ENCODE peak calls at places on chromosomes 11 and 22, in eight cellular contexts. L is NAMALWA; H is head of caudate nucleus; T is cardiac fibroblast; F is GM23248; K is activated CD4-positive, alpha-beta T cell treated with anti-CD3 and anti-CD28 coated beads, Interleukin-2, amount 50 U/mL, for 48 hours; I is vagina; X is NT2/D1. P is an unnamed sample.

GRCh38 chr22:46619830-46620501 is at the start of gene GRAMD4:
- DNase-seq in L (no peak), H (peak), T (no peak), F (peak), K (no peak), I (no peak), X (no peak), P (peak)

GRCh38 chr11:86523738-86524602 is 148.4 kb downstream of the ME3 start:
- DNase-seq in L (no peak), H (no peak), T (peak), F (peak), K (no peak), I (no peak), X (no peak), P (peak)

GRCh38 chr11:2562897-2563215 is 118.0 kb downstream of the KCNQ1 start:
- DNase-seq in L (no peak), H (no peak), T (no peak), F (no peak), K (no peak), I (no peak), X (no peak), P (no peak)

GRCh38 chr11:16883179-16883578 is 131.0 kb downstream of the PLEKHA7 start:
- DNase-seq in L (no peak), H (no peak), T (no peak), F (no peak), K (no peak), I (no peak), X (no peak), P (peak)

GRCh38 chr11:34068098-34068497 is 16.6 kb downstream of the CAPRIN1 start:
- DNase-seq in L (no peak), H (no peak), T (peak), F (peak), K (no peak), I (no peak), X (no peak), P (no peak)

GRCh38 chr22:38655532-38656255 is 498 bp downstream of the FAM227A start:
- DNase-seq in L (peak), H (no peak), T (peak), F (peak), K (no peak), I (no peak), X (peak), P (no peak)

GRCh38 chr22:36197065-36197440 is 4.6 kb downstream of the APOL4 start:
- DNase-seq in L (peak), H (no peak), T (peak), F (peak), K (no peak), I (peak), X (peak), P (peak)

GRCh38 chr11:17813391-17814059 is 78.9 kb downstream of the KCNC1 start:
- DNase-seq in L (no peak), H (no peak), T (no peak), F (no peak), K (no peak), I (no peak), X (no peak), P (no peak)

GRCh38 chr22:19806213-19807160 is 45.9 kb downstream of the TBX1 start:
- DNase-seq in L (no peak), H (no peak), T (no peak), F (no peak), K (no peak), I (no peak), X (no peak), P (no peak)

GRCh38 chr11:67510023-67510345 is 2.0 kb upstream of the CDK2AP2 start:
- DNase-seq in L (no peak), H (no peak), T (no peak), F (no peak), K (no peak), I (no peak), X (no peak), P (no peak)

GRCh38 chr22:17945851-17946690 is 78.3 kb downstream of the MICAL3 start:
- DNase-seq in L (peak), H (no peak), T (no peak), F (no peak), K (no peak), I (no peak), X (no peak), P (peak)

GRCh38 chr22:35634015-35634414 is 14.2 kb upstream of the APOL6 start:
- DNase-seq in L (no peak), H (no peak), T (no peak), F (no peak), K (no peak), I (no peak), X (no peak), P (no peak)

GRCh38 chr11:74937696-74938475 is 11.0 kb downstream of the XRRA1 start:
- DNase-seq in L (no peak), H (no peak), T (peak), F (peak), K (no peak), I (no peak), X (no peak), P (no peak)

GRCh38 chr11:19895776-19896175 is 183.1 kb downstream of the NAV2 start:
- DNase-seq in L (no peak), H (no peak), T (no peak), F (no peak), K (no peak), I (peak), X (no peak), P (peak)

GRCh38 chr11:2892215-2893020 is 6.8 kb upstream of the CDKN1C start:
- DNase-seq in L (peak), H (peak), T (peak), F (peak), K (peak), I (no peak), X (no peak), P (peak)

GRCh38 chr11:57493507-57494503 is 21.7 kb downstream of the SLC43A1 start:
- DNase-seq in L (peak), H (no peak), T (peak), F (peak), K (peak), I (no peak), X (no peak), P (peak)

GRCh38 chr11:104997288-104997687 is 25.7 kb downstream of the CASP5 start:
- DNase-seq in L (no peak), H (no peak), T (peak), F (no peak), K (no peak), I (no peak), X (no peak), P (no peak)

GRCh38 chr11:120331301-120331966 is 4.8 kb upstream of the ARHGEF12 start:
- DNase-seq in L (no peak), H (no peak), T (peak), F (peak), K (no peak), I (no peak), X (no peak), P (no peak)

GRCh38 chr11:118074785-118075184 is 2.1 kb upstream of the TMPRSS4 start:
- DNase-seq in L (no peak), H (no peak), T (no peak), F (no peak), K (no peak), I (no peak), X (no peak), P (no peak)

GRCh38 chr11:62390727-62391126 is 28.1 kb upstream of the SCGB1A1 start:
- DNase-seq in L (no peak), H (no peak), T (peak), F (peak), K (no peak), I (no peak), X (no peak), P (no peak)

GRCh38 chr11:130031056-130031455 is 28.4 kb upstream of the PRDM10 start:
- DNase-seq in L (no peak), H (no peak), T (no peak), F (no peak), K (no peak), I (no peak), X (no peak), P (peak)

GRCh38 chr11:92837595-92837994 is 131.9 kb upstream of the MTNR1B start:
- DNase-seq in L (no peak), H (no peak), T (no peak), F (no peak), K (no peak), I (no peak), X (no peak), P (no peak)

GRCh38 chr11:27700351-27701261 is at the start of gene BDNF:
- DNase-seq in L (no peak), H (no peak), T (peak), F (peak), K (no peak), I (no peak), X (no peak), P (peak)

GRCh38 chr11:123430736-123431356 is 777 bp downstream of the GRAMD1B start:
- DNase-seq in L (no peak), H (peak), T (peak), F (peak), K (peak), I (no peak), X (no peak), P (peak)

GRCh38 chr11:105202844-105203548 is 63.4 kb upstream of the CARD18 start:
- DNase-seq in L (no peak), H (no peak), T (no peak), F (no peak), K (no peak), I (no peak), X (no peak), P (no peak)

GRCh38 chr11:32847511-32847910 is 17.8 kb downstream of the PRRG4 start:
- DNase-seq in L (no peak), H (no peak), T (no peak), F (no peak), K (no peak), I (no peak), X (no peak), P (no peak)

GRCh38 chr11:134843735-134844134 is 431.7 kb upstream of the B3GAT1 start:
- DNase-seq in L (no peak), H (no peak), T (no peak), F (no peak), K (no peak), I (no peak), X (no peak), P (no peak)

GRCh38 chr11:95917188-95918036 is 6.5 kb downstream of the MTMR2 start:
- DNase-seq in L (no peak), H (no peak), T (peak), F (no peak), K (no peak), I (no peak), X (no peak), P (peak)

GRCh38 chr11:130671801-130672700 is 223.6 kb downstream of the ADAMTS15 start:
- DNase-seq in L (no peak), H (no peak), T (peak), F (peak), K (no peak), I (no peak), X (peak), P (peak)

GRCh38 chr11:44310456-44311272 is 725 bp upstream of the ALX4 start:
- DNase-seq in L (no peak), H (no peak), T (no peak), F (no peak), K (no peak), I (no peak), X (peak), P (no peak)

GRCh38 chr11:69834251-69834650 is 15.0 kb upstream of the FGF3 start:
- DNase-seq in L (no peak), H (no peak), T (no peak), F (no peak), K (no peak), I (no peak), X (no peak), P (no peak)

GRCh38 chr11:69080361-69080973 is 31.7 kb downstream of the TPCN2 start:
- DNase-seq in L (no peak), H (no peak), T (peak), F (peak), K (peak), I (no peak), X (no peak), P (no peak)

GRCh38 chr11:5291207-5291838 is 10.4 kb downstream of the OR51B4 start:
- DNase-seq in L (peak), H (no peak), T (peak), F (peak), K (no peak), I (no peak), X (peak), P (peak)

GRCh38 chr22:31288496-31289235 is 3.6 kb downstream of the PIK3IP1 start:
- DNase-seq in L (peak), H (no peak), T (no peak), F (no peak), K (no peak), I (peak), X (no peak), P (no peak)

GRCh38 chr11:45097721-45098493 is 48.5 kb upstream of the PRDM11 start:
- DNase-seq in L (peak), H (no peak), T (peak), F (peak), K (peak), I (peak), X (peak), P (peak)

GRCh38 chr11:1353383-1354124 is 36.2 kb upstream of the BRSK2 start:
- DNase-seq in L (no peak), H (no peak), T (no peak), F (no peak), K (no peak), I (no peak), X (no peak), P (peak)

GRCh38 chr11:27717801-27718229 is 17.6 kb upstream of the BDNF start:
- DNase-seq in L (no peak), H (no peak), T (no peak), F (peak), K (no peak), I (no peak), X (no peak), P (peak)

GRCh38 chr22:19855504-19856409 is 1.1 kb upstream of the GNB1L start:
- DNase-seq in L (peak), H (no peak), T (peak), F (peak), K (peak), I (peak), X (no peak), P (peak)